ENCODE peak calls at places on chromosomes 16 and 17, in five cellular contexts. E, D, Z, I and B are unnamed samples.

GRCh38 chr17:81044764-81045589 is 10.0 kb downstream of the BAIAP2 start:
- DNase-seq in I (peak; percentile 89), D (peak; percentile 79), E (peak; percentile 79), Z (peak; percentile 77), B (peak; percentile 75)

GRCh38 chr17:21539146-21539545 is 153.2 kb upstream of the KCNJ18 start:
- DNase-seq in D (peak; percentile 27), E (no peak), I (no peak), Z (no peak), B (peak; percentile 17)

GRCh38 chr17:6021011-6021400 is 49.2 kb upstream of the WSCD1 start:
- DNase-seq in Z (no peak), I (no peak), D (no peak), E (no peak), B (no peak)

GRCh38 chr17:16989953-16990860 is 18.3 kb upstream of the TNFRSF13B start:
- DNase-seq in Z (no peak), I (no peak), E (no peak), D (peak; percentile 59), B (peak; percentile 16)

GRCh38 chr17:1590031-1590746 is 27.6 kb upstream of the PITPNA start:
- DNase-seq in Z (peak; percentile 60), E (peak; percentile 53), I (peak; percentile 74), D (peak; percentile 90), B (peak; percentile 85)

GRCh38 chr16:57112403-57113041 is 20.1 kb downstream of the CPNE2 start:
- DNase-seq in E (no peak), D (no peak), Z (no peak), I (no peak), B (no peak)

GRCh38 chr16:52578007-52578828 is 31.3 kb upstream of the TOX3 start:
- DNase-seq in I (no peak), Z (no peak), D (no peak), E (no peak), B (no peak)

GRCh38 chr16:19595043-19595767 is 39.7 kb downstream of the VPS35L start:
- DNase-seq in E (peak; percentile 20), D (peak; percentile 83), Z (peak; percentile 92), I (peak; percentile 20), B (peak; percentile 77)

GRCh38 chr16:6862058-6862457 is 470.6 kb upstream of the RBFOX1 start:
- DNase-seq in I (no peak), Z (no peak), E (no peak), D (no peak), B (no peak)

GRCh38 chr17:74176546-74177001 is 26.9 kb upstream of the RPL38 start:
- DNase-seq in E (peak; percentile 42), D (peak; percentile 48), Z (no peak), I (peak; percentile 29), B (peak; percentile 70)

GRCh38 chr16:424033-424622 is 1.3 kb upstream of the RAB11FIP3 start:
- DNase-seq in E (peak; percentile 80), D (peak; percentile 94), I (peak; percentile 46), Z (peak; percentile 81), B (peak; percentile 97)

GRCh38 chr17:29140631-29141483 is 39.3 kb downstream of the MYO18A start:
- DNase-seq in I (no peak), Z (no peak), E (no peak), D (peak; percentile 32), B (no peak)

GRCh38 chr17:79970576-79971068 is 65.0 kb downstream of the TBC1D16 start:
- DNase-seq in D (peak; percentile 10), E (peak; percentile 7), I (peak; percentile 15), Z (no peak), B (peak; percentile 42)

GRCh38 chr17:71494045-71494444 is 626.8 kb upstream of the SOX9 start:
- DNase-seq in Z (peak; percentile 18), I (no peak), D (peak; percentile 28), E (no peak), B (peak; percentile 11)

GRCh38 chr16:85333744-85334640 is 221.7 kb upstream of the CIBAR2 start:
- DNase-seq in I (no peak), D (no peak), E (no peak), Z (no peak), B (no peak)

GRCh38 chr17:78131172-78132085 is 858 bp downstream of the TMC8 start:
- DNase-seq in E (no peak), I (no peak), D (no peak), Z (no peak), B (no peak)

GRCh38 chr16:28292731-28293588 is 635 bp downstream of the SBK1 start:
- DNase-seq in E (no peak), I (no peak), Z (no peak), D (no peak), B (no peak)

GRCh38 chr16:65409505-65409904 is 287.6 kb upstream of the CDH11 start:
- DNase-seq in I (no peak), D (peak; percentile 59), E (no peak), Z (peak; percentile 16), B (no peak)

GRCh38 chr16:11152677-11153321 is 103.2 kb downstream of the SOCS1 start:
- DNase-seq in Z (no peak), D (no peak), E (no peak), I (no peak), B (no peak)

GRCh38 chr17:45948881-45949624 is 50.0 kb upstream of the STH start:
- DNase-seq in D (peak; percentile 49), E (peak; percentile 77), I (peak; percentile 78), Z (peak; percentile 14), B (peak; percentile 61)

GRCh38 chr17:78979780-78980623 is at the start of gene LGALS3BP:
- DNase-seq in E (peak; percentile 83), D (peak; percentile 78), Z (peak; percentile 51), I (peak; percentile 77), B (peak; percentile 94)

GRCh38 chr16:75452464-75453190 is 11.9 kb downstream of the TMEM170A start:
- DNase-seq in Z (no peak), E (no peak), I (no peak), D (no peak), B (no peak)

GRCh38 chr17:65417406-65418221 is 143.8 kb downstream of the AXIN2 start:
- DNase-seq in E (no peak), Z (no peak), D (no peak), I (no peak), B (peak; percentile 42)

GRCh38 chr16:67672739-67673662 is 6.4 kb downstream of the C16orf86 start:
- DNase-seq in E (no peak), I (peak; percentile 65), Z (no peak), D (peak; percentile 67), B (peak; percentile 84)

GRCh38 chr17:7218166-7218565 is 1.5 kb downstream of the DLG4 start:
- DNase-seq in Z (no peak), I (no peak), D (no peak), E (no peak), B (no peak)
- H3K4me3 ChIP-seq in Z (no peak overlapping the region), I (peak overlapping the region; percentile 81), D (no peak overlapping the region), E (peak overlapping the region; percentile 59), B (peak overlapping the region; percentile 61)

GRCh38 chr17:32265896-32266388 is 310 bp downstream of the RHBDL3 start:
- DNase-seq in I (no peak), Z (no peak), E (no peak), D (no peak), B (no peak)

GRCh38 chr17:32265192-32265895 is at the start of gene RHBDL3:
- DNase-seq in E (peak; percentile 60), I (peak; percentile 43), Z (no peak), D (no peak), B (no peak)

GRCh38 chr17:32261937-32262510 is 3.6 kb upstream of the RHBDL3 start:
- DNase-seq in Z (no peak), I (no peak), D (no peak), E (no peak), B (no peak)

GRCh38 chr17:32264823-32265191 is 825 bp upstream of the RHBDL3 start:
- DNase-seq in I (no peak), D (no peak), Z (no peak), E (no peak), B (no peak)

GRCh38 chr17:32264140-32264799 is 1.4 kb upstream of the RHBDL3 start:
- DNase-seq in D (no peak), E (no peak), I (no peak), Z (no peak), B (no peak)
- TF ChIP-seq CTCF in D (no peak), E (no peak), I (no peak), Z (no peak), B (peak; percentile 22)

DNA sequence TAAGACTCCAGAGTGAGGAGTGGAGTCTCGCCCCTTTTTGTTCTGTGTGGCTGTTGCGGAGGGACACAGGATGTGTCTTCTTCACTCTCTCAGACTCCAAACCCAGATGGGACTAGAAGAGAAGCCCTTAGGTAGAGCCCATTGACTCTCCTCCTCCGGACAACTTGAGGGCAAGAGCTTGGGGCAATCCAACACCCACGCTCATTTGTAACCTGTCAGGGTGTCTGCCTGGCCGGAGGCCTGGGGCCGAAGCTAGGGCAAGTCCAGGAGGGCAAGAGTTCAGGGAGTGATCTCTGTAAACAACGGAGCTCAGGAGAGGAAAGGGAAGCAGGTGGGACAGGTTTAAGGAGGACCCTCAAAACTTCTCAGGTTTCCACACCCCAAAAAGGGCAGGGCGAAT is 1.4 kb upstream of the HOXB1 start:
- DNase-seq in E (no peak), I (no peak), D (no peak), Z (no peak), B (no peak)
- H3K4me3 ChIP-seq in E (no peak overlapping the region), I (no peak overlapping the region), D (no peak overlapping the region), Z (no peak overlapping the region), B (no peak overlapping the region)

DNA sequence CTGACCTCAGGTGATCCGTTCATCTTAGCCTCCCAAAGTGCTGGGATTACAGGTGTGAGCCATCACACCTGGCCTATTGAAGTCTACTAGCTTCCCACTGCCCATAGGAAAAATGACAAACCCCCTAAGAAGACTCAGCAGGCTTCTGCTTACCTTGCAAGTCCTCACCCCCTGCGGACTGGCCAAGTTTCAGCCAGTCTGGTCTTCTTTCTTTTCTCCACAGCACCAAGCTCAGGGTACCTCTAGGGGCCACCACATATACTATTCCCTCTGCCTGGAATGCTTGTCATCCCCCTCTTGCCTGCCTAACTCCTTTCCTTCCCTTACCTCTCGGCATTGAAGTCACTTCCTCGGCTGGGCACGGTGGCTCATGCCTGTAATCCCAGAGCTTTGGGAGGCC is 31.2 kb downstream of the ABCC3 start:
- DNase-seq in E (no peak), D (no peak), I (no peak), Z (no peak), B (no peak)
- TF ChIP-seq CTCF in E (no peak), D (no peak), I (no peak), Z (no peak), B (no peak)

GRCh38 chr17:76122411-76123126 is 18.5 kb downstream of the FOXJ1 start:
- DNase-seq in Z (no peak), E (no peak), D (no peak), I (no peak), B (no peak)
- H3K4me3 ChIP-seq in Z (no peak overlapping the region), E (no peak overlapping the region), D (no peak overlapping the region), I (no peak overlapping the region), B (no peak overlapping the region)

GRCh38 chr16:22813946-22814325 is at the start of gene HS3ST2:
- DNase-seq in I (peak; percentile 35), D (no peak), E (no peak), Z (no peak), B (peak; percentile 0)
- TF ChIP-seq CTCF in I (peak; percentile 50), D (no peak), E (no peak), Z (no peak), B (no peak)

GRCh38 chr17:35460354-35460851 is 11.8 kb upstream of the SLFN13 start:
- DNase-seq in Z (peak; percentile 4), E (peak; percentile 14), I (peak; percentile 25), D (no peak), B (no peak)
- H3K4me3 ChIP-seq in Z (peak overlapping the region; percentile 21), E (no peak overlapping the region), I (peak overlapping the region; percentile 62), D (no peak overlapping the region), B (no peak overlapping the region)